ENCODE peak calls at places on chromosomes 6 and 20, in five cellular contexts. V is hepatocyte, S is PC-3, G is GM23248, H is fibroblast of lung. R is an unnamed sample. For H3K36me3, the result is how much of the 10 kb centered on the place peaks cover.

GRCh38 chr6:143176090-143177021 is 115.7 kb downstream of the AIG1 start:
- DNase-seq in V (no peak), S (peak), G (peak), H (peak), R (peak)

GRCh38 chr6:7249946-7250643 is 62.9 kb downstream of the SSR1 start:
- DNase-seq in V (no peak), S (peak), G (peak), H (no peak), R (no peak)

GRCh38 chr6:36793913-36794703 is 45.1 kb downstream of the CPNE5 start:
- DNase-seq in V (peak), S (no peak), G (no peak), H (peak), R (no peak)

GRCh38 chr20:16098890-16099639 is 474.2 kb downstream of the KIF16B start:
- DNase-seq in V (no peak), S (peak), G (no peak), H (no peak), R (peak)

GRCh38 chr20:40195742-40196141 is 493.3 kb downstream of the MAFB start:
- DNase-seq in V (no peak), S (no peak), G (no peak), H (no peak), R (no peak)

GRCh38 chr6:133916650-133917151 is 27.8 kb downstream of the TCF21 start:
- DNase-seq in V (peak), S (peak), G (peak), H (peak), R (peak)

GRCh38 chr20:39429716-39430115 is 467.6 kb downstream of the DHX35 start:
- DNase-seq in V (peak), S (peak), G (no peak), H (no peak), R (no peak)

GRCh38 chr6:36947570-36948351 is 6.8 kb upstream of the PI16 start:
- DNase-seq in V (no peak), S (no peak), G (no peak), H (peak), R (peak)

GRCh38 chr20:34177060-34177459 is 64.2 kb upstream of the ASIP start:
- DNase-seq in V (no peak), S (no peak), G (no peak), H (no peak), R (no peak)

GRCh38 chr6:162099685-162100084 is 627.9 kb downstream of the PRKN start:
- DNase-seq in V (peak), S (peak), G (peak), H (peak), R (peak)

GRCh38 chr6:18263561-18264337 is 581 bp downstream of the DEK start:
- DNase-seq in V (peak), S (peak), G (peak), H (peak), R (peak)

GRCh38 chr20:8853805-8854338 is 215.0 kb upstream of the PLCB4 start:
- DNase-seq in V (peak), S (peak), G (peak), H (peak), R (peak)

GRCh38 chr6:161798844-161799394 is 525.1 kb upstream of the AGPAT4 start:
- DNase-seq in V (no peak), S (no peak), G (no peak), H (no peak), R (no peak)

GRCh38 chr6:100202417-100203194 is 208.6 kb upstream of the MCHR2 start:
- DNase-seq in V (peak), S (peak), G (peak), H (peak), R (peak)

GRCh38 chr20:63122626-63123025 is 93.3 kb downstream of the YTHDF1 start:
- DNase-seq in V (no peak), S (no peak), G (no peak), H (no peak), R (no peak)

GRCh38 chr20:62027116-62027515 is 38.6 kb downstream of the TAF4 start:
- DNase-seq in V (no peak), S (no peak), G (peak), H (peak), R (no peak)

GRCh38 chr20:49167811-49168507 is 20.2 kb downstream of the STAU1 start:
- DNase-seq in V (no peak), S (no peak), G (peak), H (peak), R (no peak)

GRCh38 chr6:2984738-2985381 is 13.5 kb upstream of the SERPINB6 start:
- DNase-seq in V (no peak), S (no peak), G (no peak), H (no peak), R (no peak)

GRCh38 chr20:2101057-2101934 is at the start of gene STK35:
- DNase-seq in V (peak), S (peak), G (no peak), H (no peak), R (peak)

GRCh38 chr6:35034411-35035171 is 106.5 kb downstream of the TCP11 start:
- DNase-seq in V (no peak), S (peak), G (peak), H (no peak), R (peak)

GRCh38 chr20:5719861-5720401 is 30.3 kb upstream of the SHLD1 start:
- DNase-seq in V (no peak), S (peak), G (peak), H (peak), R (peak)

GRCh38 chr6:30127238-30128093 is 8.5 kb upstream of the TRIM40 start:
- DNase-seq in V (no peak), S (no peak), G (peak), H (no peak), R (no peak)
- TF ChIP-seq EZH2 in V (peak), S (no peak), G (no peak), H (no peak), R (no peak)

GRCh38 chr20:22567944-22568871 is 16.2 kb downstream of the FOXA2 start:
- DNase-seq in V (no peak), S (no peak), G (no peak), H (no peak), R (no peak)
- H3K36me3 ChIP-seq in V (under half), S (under half), G (under half), H (under half), R (under half)

DNA sequence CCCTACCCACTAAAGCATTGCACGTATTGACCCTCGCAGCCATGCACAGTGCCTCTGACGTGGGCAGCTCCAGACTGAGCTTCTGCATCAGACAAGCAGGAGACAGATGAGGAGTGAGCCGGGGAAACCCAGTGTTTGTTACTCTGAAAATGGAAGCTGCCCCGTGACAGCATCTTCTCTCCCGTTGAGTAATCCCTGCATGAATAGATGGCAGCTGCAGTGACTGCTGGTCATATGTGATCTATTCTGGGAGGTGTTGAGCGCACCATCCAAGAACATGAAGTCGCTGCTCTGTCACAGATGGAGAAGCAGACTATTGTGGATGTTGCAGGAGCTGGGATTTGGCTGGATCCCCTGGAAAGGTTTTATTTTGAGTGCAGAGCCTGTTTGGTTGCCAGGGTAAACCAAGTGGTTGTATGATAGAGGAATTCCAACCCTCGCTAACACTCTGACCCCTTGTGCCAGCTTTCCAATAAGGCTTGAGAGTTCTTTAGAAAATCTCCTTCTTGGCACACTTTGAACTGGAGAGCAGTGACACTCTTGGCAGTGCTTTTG is 242.2 kb downstream of the NRN1 start:
- DNase-seq in V (no peak), S (no peak), G (peak), H (peak), R (no peak)
- H3K4me2 ChIP-seq in V (no peak), S (no peak), G (peak), H (no peak), R (no peak)

DNA sequence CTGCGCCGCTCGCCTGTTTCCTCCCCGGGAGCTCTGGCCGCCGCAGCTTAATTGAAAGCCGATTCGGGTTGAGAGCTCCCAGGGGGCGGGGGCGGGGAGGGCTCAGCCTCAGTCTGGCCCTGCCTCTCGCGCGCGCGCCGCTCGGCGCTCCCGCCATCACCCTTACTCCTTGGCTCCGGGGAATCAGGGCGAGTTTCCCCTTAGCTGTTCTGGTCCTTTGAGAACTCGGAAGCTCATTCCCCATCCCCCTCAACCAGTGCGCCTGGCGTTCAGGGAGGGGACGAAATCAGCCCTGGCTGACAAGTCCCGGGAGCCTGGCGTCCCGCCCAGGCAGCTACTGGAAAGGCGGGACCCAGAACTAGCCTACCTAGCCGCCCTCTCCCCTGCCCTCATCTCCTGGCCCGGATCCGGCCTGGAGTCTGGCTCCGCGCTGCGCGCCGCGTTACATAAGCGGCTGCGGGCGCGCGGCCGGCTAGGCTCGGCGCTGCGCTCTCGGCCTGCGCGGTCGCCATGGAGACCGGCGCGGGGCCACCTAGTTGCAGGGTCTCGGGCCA is 2.8 kb downstream of the SLC12A5 start:
- DNase-seq in V (no peak), S (peak), G (peak), H (no peak), R (no peak)
- TF ChIP-seq EZH2 in V (no peak), S (no peak), G (no peak), H (no peak), R (peak)

GRCh38 chr20:51792960-51793359 is 9.4 kb downstream of the SALL4 start:
- DNase-seq in V (no peak), S (no peak), G (no peak), H (no peak), R (no peak)

GRCh38 chr20:51789434-51789833 is 12.9 kb downstream of the SALL4 start:
- DNase-seq in V (no peak), S (no peak), G (no peak), H (no peak), R (no peak)

GRCh38 chr20:51788822-51789221 is 13.5 kb downstream of the SALL4 start:
- DNase-seq in V (no peak), S (no peak), G (no peak), H (no peak), R (no peak)

GRCh38 chr20:51791626-51792025 is 10.7 kb downstream of the SALL4 start:
- DNase-seq in V (no peak), S (no peak), G (no peak), H (no peak), R (no peak)

GRCh38 chr20:51790256-51790655 is 12.1 kb downstream of the SALL4 start:
- DNase-seq in V (no peak), S (no peak), G (no peak), H (no peak), R (no peak)
- H3K36me3 ChIP-seq in V (under half), S (under half), G (under half), H (under half), R (under half)

DNA sequence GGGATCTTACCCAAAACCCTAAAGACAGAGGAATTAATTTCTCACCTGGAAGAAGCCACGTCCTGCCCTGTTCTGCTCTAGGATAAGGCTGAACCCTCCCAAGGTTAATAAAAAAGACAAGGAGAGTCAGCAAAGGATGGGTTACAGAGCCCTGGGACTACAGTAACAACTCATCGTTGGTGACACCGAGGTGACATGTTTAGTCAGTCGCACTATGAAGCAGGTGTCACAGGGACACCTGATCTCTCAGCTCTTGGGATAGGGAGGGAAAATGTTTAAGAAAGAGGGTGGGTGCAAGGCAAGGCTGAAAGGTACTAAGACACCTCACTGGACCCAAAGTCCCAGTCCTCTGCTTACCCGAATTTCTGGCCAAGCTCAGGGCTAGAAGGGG is 598 bp downstream of the MOCS1 start:
- DNase-seq in V (no peak), S (no peak), G (no peak), H (no peak), R (no peak)
- H3K4me2 ChIP-seq in V (peak), S (peak), G (peak), H (peak), R (peak)

GRCh38 chr6:116459927-116460326 is 1.2 kb upstream of the CALHM6 start:
- DNase-seq in V (no peak), S (no peak), G (peak), H (no peak), R (no peak)
- TF ChIP-seq EZH2 in V (no peak), S (no peak), G (no peak), H (no peak), R (no peak)

R was measured in mammary epithelial cell.